ENCODE peak calls at places on chromosomes 5 and 9, in ten cellular contexts. N is BJ, F is T-helper 17 cell, A is HFFc6, C is iris pigment epithelial cell, O is coronary artery, H is fibroblast of the aortic adventitia, L is activated gamma-delta T cell treated with Interleukin-2 at 50 U/mL for 16 hours, I is NCI-H1048, R is NCI-H748 treated with DMSO at 0.1 percent for 48 hours. X is an unnamed sample.
A peak's percentile ranks its signal among the peaks of the same experiment; 100 is the strongest.

GRCh38 chr5:176716320-176716719 is 69.0 kb downstream of the TSPAN17 start:
- DNase-seq in C (peak; percentile 86), N (peak; percentile 4), O (no peak), H (peak; percentile 80), I (no peak), A (peak; percentile 74), R (no peak), L (no peak), F (no peak), X (peak; percentile 69)

GRCh38 chr9:94159069-94159915 is 75.0 kb downstream of the PTPDC1 start:
- DNase-seq in O (no peak), A (no peak), F (no peak), C (no peak), N (no peak), R (no peak), H (peak; percentile 43), I (no peak), L (no peak), X (no peak)

GRCh38 chr5:148986636-148987035 is 76.2 kb downstream of the SH3TC2 start:
- DNase-seq in C (no peak), H (peak; percentile 31), A (no peak), F (no peak), R (no peak), O (no peak), N (no peak), I (no peak), L (no peak), X (no peak)

GRCh38 chr5:167940911-167941310 is 350.5 kb upstream of the WWC1 start:
- DNase-seq in H (no peak), C (no peak), A (no peak), F (no peak), L (no peak), R (no peak), I (no peak), O (no peak), N (no peak), X (no peak)

GRCh38 chr5:16787278-16787677 is 148.8 kb downstream of the MYO10 start:
- DNase-seq in L (no peak), H (peak; percentile 56), A (no peak), I (no peak), F (no peak), N (no peak), R (no peak), C (no peak), O (no peak), X (no peak)

GRCh38 chr5:40841068-40841805 is at the start of gene CARD6:
- DNase-seq in A (no peak), F (no peak), N (no peak), R (peak; percentile 41), H (peak; percentile 71), O (no peak), C (peak; percentile 61), L (no peak), I (no peak), X (no peak)

GRCh38 chr5:173108914-173109313 is 35.4 kb upstream of the BNIP1 start:
- DNase-seq in O (no peak), L (no peak), F (no peak), I (no peak), N (no peak), R (no peak), A (no peak), C (peak; percentile 18), H (no peak), X (no peak)

GRCh38 chr5:101942321-101942882 is 353.7 kb downstream of the SLCO4C1 start:
- DNase-seq in I (no peak), L (no peak), O (no peak), R (peak; percentile 48), A (no peak), H (no peak), F (no peak), C (peak; percentile 24), N (no peak), X (peak; percentile 20)

GRCh38 chr5:181100121-181101015 is 30.6 kb downstream of the OR2V1 start:
- DNase-seq in A (no peak), F (no peak), N (no peak), C (peak; percentile 12), H (no peak), L (no peak), I (no peak), R (no peak), O (no peak), X (no peak)

GRCh38 chr9:131584858-131585257 is 39.5 kb downstream of the PRRT1B start:
- DNase-seq in H (no peak), O (no peak), A (no peak), R (no peak), N (no peak), I (no peak), L (no peak), F (no peak), C (no peak), X (no peak)

GRCh38 chr5:138649775-138650174 is 74.6 kb upstream of the HSPA9 start:
- DNase-seq in O (no peak), H (no peak), F (no peak), C (no peak), R (no peak), L (no peak), I (no peak), N (no peak), A (no peak), X (no peak)

GRCh38 chr5:59204114-59204897 is 621.4 kb downstream of the RAB3C start:
- DNase-seq in I (no peak), H (no peak), R (no peak), C (no peak), N (no peak), L (no peak), O (no peak), F (no peak), A (no peak), X (no peak)

GRCh38 chr5:68303754-68304420 is 88.3 kb downstream of the PIK3R1 start:
- DNase-seq in F (no peak), O (no peak), R (no peak), I (no peak), A (no peak), C (no peak), N (no peak), H (no peak), L (no peak), X (no peak)

GRCh38 chr5:35851282-35851681 is 5.4 kb upstream of the IL7R start:
- DNase-seq in F (no peak), A (no peak), O (no peak), L (no peak), I (no peak), N (no peak), H (peak; percentile 46), C (peak; percentile 37), R (no peak), X (no peak)

GRCh38 chr5:167244583-167244982 is 1046.9 kb upstream of the WWC1 start:
- DNase-seq in L (no peak), R (peak; percentile 1), N (no peak), O (no peak), F (no peak), A (no peak), C (peak; percentile 3), H (no peak), I (no peak), X (peak; percentile 35)

GRCh38 chr5:4230531-4230904 is 634.9 kb downstream of the IRX1 start:
- DNase-seq in I (no peak), H (no peak), O (no peak), N (no peak), L (no peak), R (no peak), F (no peak), C (no peak), A (no peak), X (no peak)

GRCh38 chr5:72355706-72356299 is 35.6 kb downstream of the PTCD2 start:
- DNase-seq in N (no peak), C (peak; percentile 36), O (no peak), R (peak; percentile 20), F (no peak), I (no peak), A (peak; percentile 41), L (no peak), H (peak; percentile 42), X (peak; percentile 18)

GRCh38 chr5:159638481-159638880 is 277.8 kb upstream of the ADRA1B start:
- DNase-seq in F (no peak), C (no peak), I (no peak), A (no peak), R (no peak), N (no peak), O (no peak), H (no peak), L (no peak), X (no peak)

GRCh38 chr5:3590253-3590966 is 5.2 kb upstream of the IRX1 start:
- DNase-seq in L (no peak), C (no peak), F (no peak), N (no peak), A (no peak), O (no peak), H (no peak), I (no peak), R (peak; percentile 95), X (no peak)

GRCh38 chr5:142736247-142736632 is 33.9 kb upstream of the ARHGAP26 start:
- DNase-seq in R (no peak), O (no peak), C (no peak), A (no peak), L (no peak), F (no peak), I (no peak), N (no peak), H (no peak), X (no peak)

GRCh38 chr5:76709762-76710161 is 6.2 kb upstream of the F2R start:
- DNase-seq in N (no peak), H (peak; percentile 80), F (no peak), I (no peak), R (no peak), A (peak; percentile 70), C (peak; percentile 70), L (no peak), O (no peak), X (no peak)

GRCh38 chr5:141389153-141390042 is 1.9 kb downstream of the PCDHGB4 start:
- DNase-seq in I (no peak), L (no peak), F (no peak), N (no peak), H (no peak), A (no peak), C (no peak), R (no peak), O (no peak), X (no peak)

GRCh38 chr5:181041043-181041442 is 977 bp downstream of the BTNL9 start:
- DNase-seq in N (no peak), L (no peak), I (no peak), A (no peak), C (no peak), H (no peak), R (no peak), F (no peak), O (no peak), X (no peak)

GRCh38 chr9:14423816-14424261 is 109.9 kb upstream of the NFIB start:
- DNase-seq in L (no peak), I (no peak), R (no peak), A (no peak), N (no peak), C (peak; percentile 70), O (no peak), F (no peak), H (peak; percentile 88), X (peak; percentile 82)

GRCh38 chr9:70491798-70492736 is 77.6 kb upstream of the KLF9 start:
- DNase-seq in R (no peak), H (peak; percentile 37), L (no peak), F (no peak), N (no peak), O (peak; percentile 43), C (no peak), A (no peak), I (no peak), X (no peak)

GRCh38 chr9:134258828-134259546 is 67.3 kb upstream of the RXRA start:
- DNase-seq in H (no peak), O (no peak), L (no peak), I (no peak), F (no peak), A (no peak), C (no peak), R (no peak), N (no peak), X (no peak)

X was measured in brain microvascular endothelial cell.